ENCODE peak calls at places on chromosomes 12 and 14, in ten cellular contexts. M is T-helper 1 cell; Y is anterior cingulate cortex; T is H9; E is stimulated activated naive B cell treated with anti-CD40 and anti-IgM and Interleukin-4, amounts not matched to agents 10 μg/mL and 1 μg/mL and 100 μg/mL, for 72 hours; I is Caki2; N is SHP77; V is left lobe of liver; Q is NCI-H1105; F is fibroblast of the conjunctiva. J is an unnamed sample.

GRCh38 chr12:111149299-111149698 is 219.6 kb downstream of the PHETA1 start:
- DNase-seq in Y (no peak), V (no peak), Q (no peak), I (no peak), N (no peak), E (no peak), T (no peak), F (no peak), M (no peak), J (no peak)

GRCh38 chr12:76152161-76152807 is 67.8 kb upstream of the NAP1L1 start:
- DNase-seq in V (no peak), T (no peak), M (no peak), Q (no peak), F (no peak), N (no peak), Y (no peak), I (no peak), E (peak), J (no peak)

GRCh38 chr14:29078810-29079522 is 312.4 kb downstream of the FOXG1 start:
- DNase-seq in M (no peak), N (no peak), Y (no peak), V (no peak), F (no peak), T (no peak), Q (no peak), I (no peak), E (no peak), J (no peak)

GRCh38 chr14:20631023-20631820 is 10.3 kb downstream of the OR6S1 start:
- DNase-seq in E (no peak), N (peak), M (peak), T (peak), F (peak), Q (peak), I (peak), V (no peak), Y (no peak), J (no peak)

GRCh38 chr12:68293347-68293746 is 38.8 kb downstream of the MDM1 start:
- DNase-seq in M (no peak), V (no peak), T (no peak), Q (no peak), E (no peak), I (no peak), F (no peak), Y (no peak), N (no peak), J (no peak)

GRCh38 chr12:79766705-79767464 is 76.1 kb upstream of the PAWR start:
- DNase-seq in T (no peak), F (no peak), E (no peak), I (no peak), Y (no peak), V (no peak), Q (no peak), M (no peak), N (no peak), J (no peak)

GRCh38 chr12:110744176-110744575 is 1.5 kb upstream of the PPP1CC start:
- DNase-seq in T (no peak), I (no peak), E (no peak), N (no peak), F (no peak), Y (peak), V (no peak), M (no peak), Q (no peak), J (no peak)

GRCh38 chr12:30835216-30835615 is 80.5 kb upstream of the CAPRIN2 start:
- DNase-seq in Q (no peak), E (no peak), F (no peak), T (peak), N (no peak), V (peak), M (no peak), Y (no peak), I (no peak), J (no peak)

GRCh38 chr14:67633451-67634154 is 13.9 kb downstream of the ARG2 start:
- DNase-seq in V (no peak), Y (no peak), I (no peak), F (no peak), E (no peak), T (no peak), M (no peak), N (no peak), Q (no peak), J (no peak)

GRCh38 chr14:93183596-93184317 is 940 bp downstream of the MOAP1 start:
- DNase-seq in M (no peak), Y (no peak), T (no peak), F (no peak), E (no peak), Q (no peak), N (no peak), I (no peak), V (no peak), J (no peak)

GRCh38 chr12:94289551-94290312 is 141.4 kb downstream of the PLXNC1 start:
- DNase-seq in E (no peak), I (no peak), V (no peak), N (no peak), T (no peak), Y (no peak), M (no peak), F (peak), Q (peak), J (no peak)

GRCh38 chr12:7361271-7361670 is 57.4 kb downstream of the ACSM4 start:
- DNase-seq in E (no peak), I (no peak), Q (no peak), V (no peak), M (no peak), N (no peak), Y (no peak), F (no peak), T (no peak), J (no peak)

GRCh38 chr12:22271036-22271435 is 63.5 kb downstream of the ST8SIA1 start:
- DNase-seq in V (no peak), T (no peak), F (peak), I (peak), Q (no peak), M (no peak), N (no peak), E (no peak), Y (no peak), J (no peak)

GRCh38 chr12:13941258-13942249 is 39.8 kb downstream of the GRIN2B start:
- DNase-seq in F (peak), M (peak), N (peak), Q (peak), Y (no peak), E (peak), I (peak), T (peak), V (peak), J (no peak)

GRCh38 chr12:81085832-81086231 is 8.0 kb downstream of the ACSS3 start:
- DNase-seq in N (no peak), I (no peak), M (no peak), E (no peak), T (no peak), F (no peak), Y (no peak), V (no peak), Q (no peak), J (no peak)

GRCh38 chr12:89179983-89180382 is 172.3 kb downstream of the DUSP6 start:
- DNase-seq in E (no peak), T (no peak), I (no peak), V (peak), F (peak), Q (peak), M (no peak), N (peak), Y (no peak), J (no peak)

GRCh38 chr14:63295231-63295685 is 23.5 kb downstream of the GPHB5 start:
- DNase-seq in V (no peak), N (no peak), F (no peak), Y (no peak), I (no peak), T (no peak), Q (no peak), M (peak), E (no peak), J (no peak)

GRCh38 chr14:91416744-91417133 is 881 bp downstream of the CCDC88C start:
- DNase-seq in Y (no peak), N (no peak), E (peak), T (no peak), I (no peak), Q (no peak), M (no peak), F (no peak), V (no peak), J (peak)

GRCh38 chr14:89773644-89774316 is 180.8 kb downstream of the EFCAB11 start:
- DNase-seq in V (no peak), N (peak), I (peak), E (peak), F (no peak), M (peak), T (peak), Y (no peak), Q (no peak), J (peak)

GRCh38 chr12:113208041-113208934 is 13.0 kb upstream of the TPCN1 start:
- DNase-seq in T (no peak), F (no peak), M (peak), I (no peak), E (peak), Y (no peak), Q (no peak), V (no peak), N (no peak), J (no peak)

GRCh38 chr12:131057211-131057721 is 103.6 kb downstream of the ADGRD1 start:
- DNase-seq in I (no peak), T (peak), V (peak), N (no peak), F (no peak), M (no peak), E (no peak), Q (no peak), Y (no peak), J (no peak)

GRCh38 chr12:116931665-116932064 is 20.9 kb downstream of the FBXW8 start:
- DNase-seq in M (no peak), F (no peak), I (no peak), T (no peak), E (no peak), V (no peak), Q (no peak), Y (no peak), N (no peak), J (no peak)

GRCh38 chr12:2544213-2544612 is 250.6 kb upstream of the FKBP4 start:
- DNase-seq in E (peak), N (no peak), V (no peak), I (no peak), T (no peak), M (peak), Y (no peak), F (no peak), Q (no peak), J (no peak)